ENCODE peak calls at places on chromosome 22, in five cellular contexts. D is trophoblast cell, X is IMR-90, Y is neuronal stem cell, T is H9. J is an unnamed sample.

GRCh38 chr22:39375646-39376045 is 23.9 kb upstream of the TAB1 start:
- DNase-seq in D (no peak), X (no peak), Y (no peak), T (no peak), J (no peak)

GRCh38 chr22:39530692-39531331 is 1.7 kb downstream of the RPS19BP1 start:
- DNase-seq in D (no peak), X (peak; percentile 41), Y (no peak), T (no peak), J (peak; percentile 75)

GRCh38 chr22:49852898-49853894 is at the start of gene ZBED4:
- DNase-seq in D (peak; percentile 98), X (peak; percentile 94), Y (peak; percentile 98), T (peak; percentile 96), J (peak; percentile 94)

GRCh38 chr22:21807545-21807944 is 59.9 kb downstream of the MAPK1 start:
- DNase-seq in D (no peak), X (peak; percentile 19), Y (no peak), T (no peak), J (no peak)

GRCh38 chr22:28141614-28142013 is 222.6 kb upstream of the PITPNB start:
- DNase-seq in D (no peak), X (peak; percentile 77), Y (no peak), T (no peak), J (peak; percentile 75)

GRCh38 chr22:46047226-46047625 is 70.3 kb upstream of the WNT7B start:
- DNase-seq in D (no peak), X (no peak), Y (no peak), T (peak; percentile 15), J (no peak)

GRCh38 chr22:33487041-33487716 is 429.0 kb upstream of the SYN3 start:
- DNase-seq in D (no peak), X (no peak), Y (no peak), T (no peak), J (no peak)

GRCh38 chr22:30885591-30885990 is 83.0 kb downstream of the MORC2 start:
- DNase-seq in D (no peak), X (no peak), Y (no peak), T (no peak), J (no peak)

GRCh38 chr22:17401728-17402127 is 32.5 kb downstream of the CECR2 start:
- DNase-seq in D (no peak), X (no peak), Y (no peak), T (no peak), J (no peak)

GRCh38 chr22:23102002-23102655 is 31.8 kb downstream of the GNAZ start:
- DNase-seq in D (no peak), X (no peak), Y (no peak), T (no peak), J (no peak)

GRCh38 chr22:46145361-46145851 is 4.9 kb upstream of the PPARA start:
- DNase-seq in D (no peak), X (no peak), Y (no peak), T (no peak), J (no peak)

GRCh38 chr22:41557401-41558240 is 3.2 kb upstream of the CSDC2 start:
- DNase-seq in D (no peak), X (peak; percentile 94), Y (no peak), T (peak; percentile 58), J (peak; percentile 63)

GRCh38 chr22:28883917-28884753 is 763 bp downstream of the ZNRF3 start:
- DNase-seq in D (peak; percentile 26), X (peak; percentile 44), Y (peak; percentile 21), T (peak; percentile 66), J (peak; percentile 43)

GRCh38 chr22:23621082-23621780 is 10.9 kb downstream of the DRICH1 start:
- DNase-seq in D (no peak), X (no peak), Y (no peak), T (no peak), J (no peak)

GRCh38 chr22:17772249-17772962 is 1.9 kb downstream of the BID start:
- DNase-seq in D (no peak), X (peak; percentile 42), Y (no peak), T (no peak), J (peak; percentile 18)

GRCh38 chr22:17965538-17966402 is 58.6 kb downstream of the MICAL3 start:
- DNase-seq in D (no peak), X (no peak), Y (no peak), T (no peak), J (no peak)

GRCh38 chr22:26552466-26552865 is 37.5 kb downstream of the TPST2 start:
- DNase-seq in D (no peak), X (peak; percentile 73), Y (no peak), T (no peak), J (peak; percentile 83)

GRCh38 chr22:26549902-26550497 is 37.7 kb upstream of the TFIP11 start:
- DNase-seq in D (no peak), X (no peak), Y (no peak), T (no peak), J (no peak)

GRCh38 chr22:26548984-26549383 is 36.7 kb upstream of the TFIP11 start:
- DNase-seq in D (no peak), X (no peak), Y (no peak), T (no peak), J (no peak)

GRCh38 chr22:26551568-26551967 is 38.4 kb downstream of the TPST2 start:
- DNase-seq in D (no peak), X (no peak), Y (no peak), T (no peak), J (no peak)

GRCh38 chr22:26550498-26551033 is 38.3 kb upstream of the TFIP11 start:
- DNase-seq in D (no peak), X (peak; percentile 98), Y (no peak), T (no peak), J (peak; percentile 87)
- H4K91ac ChIP-seq in D (no peak overlapping the region), X (peak overlapping the region; percentile 98), Y (peak overlapping the region; percentile 7), T (no peak overlapping the region), J (peak overlapping the region; percentile 72)

GRCh38 chr22:48579915-48580279 is 1247.8 kb downstream of the BRD1 start:
- DNase-seq in D (no peak), X (no peak), Y (no peak), T (no peak), J (no peak)

GRCh38 chr22:48581206-48581766 is 1246.4 kb downstream of the BRD1 start:
- DNase-seq in D (no peak), X (no peak), Y (no peak), T (no peak), J (no peak)

GRCh38 chr22:48581821-48582469 is 1245.7 kb downstream of the BRD1 start:
- DNase-seq in D (no peak), X (no peak), Y (no peak), T (no peak), J (no peak)

GRCh38 chr22:48579035-48579914 is 1248.4 kb downstream of the BRD1 start:
- DNase-seq in D (no peak), X (no peak), Y (peak; percentile 57), T (no peak), J (no peak)

DNA sequence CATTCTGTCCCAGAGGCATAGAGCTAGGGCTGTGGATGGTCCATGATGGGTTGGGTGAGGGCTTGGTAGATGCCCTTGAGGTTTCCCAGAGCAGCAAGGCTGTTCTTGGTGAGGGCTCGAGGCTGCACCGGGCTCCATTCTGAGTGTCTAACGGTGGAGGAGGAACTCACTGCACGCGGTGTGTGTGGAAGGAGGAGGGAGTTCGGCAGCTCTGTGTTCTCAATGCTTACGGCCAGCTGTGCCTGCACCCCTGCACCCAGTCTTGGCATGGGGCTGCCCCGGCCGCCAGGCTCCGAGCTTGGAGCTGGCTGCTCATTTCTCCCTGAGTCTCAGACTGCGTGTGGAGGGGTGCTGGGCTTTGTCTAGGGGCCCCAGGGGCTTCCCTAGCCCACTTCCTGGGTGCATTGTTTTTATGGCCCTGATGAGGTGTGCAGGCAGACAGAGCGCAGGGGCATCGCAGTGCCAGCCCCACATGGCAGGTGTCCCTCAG is 1247.1 kb downstream of the BRD1 start:
- DNase-seq in D (no peak), X (no peak), Y (no peak), T (no peak), J (no peak)
- H4K91ac ChIP-seq in D (no peak overlapping the region), X (no peak overlapping the region), Y (no peak overlapping the region), T (no peak overlapping the region), J (no peak overlapping the region)

GRCh38 chr22:47392054-47392347 is 629.6 kb downstream of the TBC1D22A start:
- DNase-seq in D (no peak), X (no peak), Y (no peak), T (no peak), J (no peak)
- H4K91ac ChIP-seq in D (no peak overlapping the region), X (no peak overlapping the region), Y (no peak overlapping the region), T (no peak overlapping the region), J (no peak overlapping the region)

DNA sequence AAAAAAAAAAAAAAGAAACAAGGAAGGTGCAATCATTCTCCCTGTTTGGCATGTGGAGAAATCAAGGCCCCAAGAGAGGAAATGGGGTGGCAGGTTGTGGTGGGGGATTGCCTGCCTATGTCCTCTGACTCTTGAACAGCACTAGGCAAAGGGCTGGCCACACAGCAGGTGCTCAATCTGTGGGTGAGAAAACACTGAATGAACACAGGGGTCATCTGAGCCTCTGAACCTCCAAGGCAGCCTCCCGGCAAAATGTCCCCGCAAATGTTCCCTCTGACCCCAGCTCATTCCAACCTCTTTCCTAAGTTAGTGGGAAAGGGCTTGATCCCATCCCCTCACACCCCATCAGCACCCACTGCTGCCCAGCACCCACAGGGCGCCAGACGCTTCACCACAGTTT is 4.6 kb downstream of the PLA2G6 start:
- DNase-seq in D (no peak), X (no peak), Y (no peak), T (no peak), J (no peak)
- H4K91ac ChIP-seq in D (peak overlapping the region; percentile 87), X (peak overlapping the region; percentile 83), Y (no peak overlapping the region), T (no peak overlapping the region), J (peak overlapping the region; percentile 18)

GRCh38 chr22:36755316-36755715 is 20.6 kb downstream of the IFT27 start:
- DNase-seq in D (no peak), X (no peak), Y (no peak), T (no peak), J (no peak)
- H4K91ac ChIP-seq in D (no peak overlapping the region), X (no peak overlapping the region), Y (no peak overlapping the region), T (no peak overlapping the region), J (no peak overlapping the region)

GRCh38 chr22:19846620-19847344 is 7.9 kb downstream of the GNB1L start:
- DNase-seq in D (no peak), X (no peak), Y (no peak), T (no peak), J (no peak)

GRCh38 chr22:19845369-19845722 is 9.3 kb downstream of the GNB1L start:
- DNase-seq in D (no peak), X (no peak), Y (no peak), T (no peak), J (no peak)

GRCh38 chr22:19843107-19843856 is 11.4 kb downstream of the GNB1L start:
- DNase-seq in D (no peak), X (no peak), Y (no peak), T (no peak), J (no peak)

GRCh38 chr22:19843857-19844422 is 10.7 kb downstream of the GNB1L start:
- DNase-seq in D (no peak), X (no peak), Y (no peak), T (no peak), J (no peak)

GRCh38 chr22:19844423-19845368 is 10.0 kb downstream of the GNB1L start:
- DNase-seq in D (peak; percentile 28), X (peak; percentile 40), Y (no peak), T (no peak), J (peak; percentile 13)
- H4K91ac ChIP-seq in D (no peak overlapping the region), X (no peak overlapping the region), Y (peak overlapping the region; percentile 53), T (no peak overlapping the region), J (no peak overlapping the region)

J was measured in mesenchymal stem cell.